ENCODE peak calls at places on chromosomes 7 and 10, in ten cellular contexts. J is CD8-positive, alpha-beta memory T cell; M is neuronal stem cell; X is cardiac muscle cell; B is A549; T is small intestine; Y is lower lobe of right lung; K is aorta; L is thoracic aorta; F is thyroid gland. C is an unnamed sample.

GRCh38 chr10:43692051-43692825 is 43.6 kb upstream of the ZNF32 start:
- DNase-seq in J (no peak), M (no peak), X (peak), B (no peak), T (no peak), Y (no peak), K (peak), L (no peak), F (no peak), C (no peak)

GRCh38 chr7:152072451-152072850 is 47.0 kb downstream of the GALNT11 start:
- DNase-seq in J (no peak), M (no peak), X (no peak), B (no peak), T (no peak), Y (no peak), K (no peak), L (no peak), F (no peak), C (no peak)

GRCh38 chr10:80444646-80445319 is 9.3 kb upstream of the TSPAN14 start:
- DNase-seq in J (no peak), M (peak), X (peak), B (peak), T (peak), Y (peak), K (peak), L (no peak), F (peak), C (peak)

GRCh38 chr7:26549281-26549943 is 257.8 kb downstream of the SNX10 start:
- DNase-seq in J (no peak), M (no peak), X (no peak), B (no peak), T (no peak), Y (no peak), K (no peak), L (no peak), F (no peak), C (no peak)

GRCh38 chr10:113499066-113499465 is 53.8 kb upstream of the HABP2 start:
- DNase-seq in J (no peak), M (no peak), X (no peak), B (no peak), T (no peak), Y (peak), K (no peak), L (no peak), F (peak), C (no peak)

GRCh38 chr10:87804939-87805569 is 13.0 kb downstream of the ATAD1 start:
- DNase-seq in J (no peak), M (no peak), X (no peak), B (no peak), T (no peak), Y (no peak), K (no peak), L (no peak), F (no peak), C (no peak)

GRCh38 chr10:47388879-47389278 is 4.8 kb upstream of the ZNF488 start:
- DNase-seq in J (no peak), M (no peak), X (no peak), B (no peak), T (no peak), Y (no peak), K (no peak), L (no peak), F (no peak), C (no peak)

GRCh38 chr10:17064435-17064834 is 65.2 kb downstream of the CUBN start:
- DNase-seq in J (no peak), M (no peak), X (no peak), B (no peak), T (no peak), Y (no peak), K (no peak), L (no peak), F (no peak), C (no peak)

GRCh38 chr7:55104707-55105433 is 86.1 kb downstream of the EGFR start:
- DNase-seq in J (no peak), M (no peak), X (no peak), B (no peak), T (no peak), Y (no peak), K (no peak), L (no peak), F (no peak), C (no peak)

GRCh38 chr10:24034571-24034970 is 174.4 kb upstream of the KIAA1217 start:
- DNase-seq in J (no peak), M (no peak), X (peak), B (no peak), T (peak), Y (no peak), K (no peak), L (no peak), F (peak), C (no peak)

GRCh38 chr10:87092356-87092860 is 2.2 kb downstream of the GLUD1 start:
- DNase-seq in J (no peak), M (no peak), X (peak), B (no peak), T (no peak), Y (no peak), K (no peak), L (no peak), F (no peak), C (no peak)

GRCh38 chr10:114550756-114551290 is 107.3 kb downstream of the ABLIM1 start:
- DNase-seq in J (no peak), M (no peak), X (peak), B (peak), T (peak), Y (no peak), K (no peak), L (no peak), F (peak), C (no peak)

GRCh38 chr7:130748531-130749389 is 14.8 kb upstream of the KLF14 start:
- DNase-seq in J (no peak), M (no peak), X (no peak), B (no peak), T (no peak), Y (no peak), K (no peak), L (no peak), F (no peak), C (no peak)

GRCh38 chr10:1047937-1048336 is 982 bp downstream of the IDI1 start:
- DNase-seq in J (no peak), M (no peak), X (no peak), B (no peak), T (peak), Y (no peak), K (no peak), L (no peak), F (no peak), C (no peak)

GRCh38 chr7:157717211-157718174 is 380.7 kb downstream of the DNAJB6 start:
- DNase-seq in J (no peak), M (no peak), X (no peak), B (no peak), T (no peak), Y (peak), K (no peak), L (no peak), F (no peak), C (no peak)

GRCh38 chr7:80844916-80845315 is 73.9 kb downstream of the SEMA3C start:
- DNase-seq in J (no peak), M (no peak), X (no peak), B (no peak), T (no peak), Y (no peak), K (no peak), L (no peak), F (no peak), C (no peak)

GRCh38 chr7:156640949-156641485 is 443 bp downstream of the RNF32 start:
- DNase-seq in J (peak), M (no peak), X (peak), B (peak), T (peak), Y (peak), K (no peak), L (no peak), F (peak), C (no peak)

GRCh38 chr7:21318190-21318915 is 109.5 kb upstream of the SP4 start:
- DNase-seq in J (no peak), M (no peak), X (peak), B (no peak), T (no peak), Y (no peak), K (no peak), L (no peak), F (no peak), C (no peak)

GRCh38 chr7:93279541-93279940 is 47.4 kb downstream of the VPS50 start:
- DNase-seq in J (no peak), M (no peak), X (peak), B (no peak), T (no peak), Y (no peak), K (no peak), L (no peak), F (no peak), C (no peak)

GRCh38 chr10:121662945-121663917 is 65.0 kb upstream of the FGFR2 start:
- DNase-seq in J (no peak), M (peak), X (no peak), B (peak), T (no peak), Y (no peak), K (peak), L (no peak), F (peak), C (no peak)

GRCh38 chr7:30032310-30033125 is 4.3 kb downstream of the PLEKHA8 start:
- DNase-seq in J (no peak), M (no peak), X (peak), B (no peak), T (peak), Y (no peak), K (no peak), L (no peak), F (peak), C (no peak)

GRCh38 chr7:137978464-137979237 is 23.2 kb downstream of the CREB3L2 start:
- DNase-seq in J (no peak), M (no peak), X (peak), B (peak), T (no peak), Y (no peak), K (peak), L (peak), F (no peak), C (no peak)

GRCh38 chr7:12323415-12323814 is 80.2 kb downstream of the VWDE start:
- DNase-seq in J (no peak), M (no peak), X (no peak), B (no peak), T (no peak), Y (no peak), K (no peak), L (no peak), F (no peak), C (no peak)

GRCh38 chr10:51137741-51138529 is 63.6 kb downstream of the PRKG1 start:
- DNase-seq in J (no peak), M (no peak), X (peak), B (no peak), T (no peak), Y (no peak), K (no peak), L (no peak), F (no peak), C (no peak)

GRCh38 chr7:47677093-47677492 is 95.2 kb upstream of the TNS3 start:
- DNase-seq in J (no peak), M (no peak), X (no peak), B (no peak), T (no peak), Y (no peak), K (no peak), L (no peak), F (no peak), C (no peak)

GRCh38 chr7:101936223-101936611 is 118.8 kb downstream of the CUX1 start:
- DNase-seq in J (no peak), M (no peak), X (no peak), B (no peak), T (no peak), Y (no peak), K (no peak), L (no peak), F (no peak), C (no peak)

GRCh38 chr7:101936612-101937231 is 119.3 kb downstream of the CUX1 start:
- DNase-seq in J (no peak), M (no peak), X (peak), B (no peak), T (peak), Y (no peak), K (peak), L (peak), F (peak), C (no peak)

GRCh38 chr7:101939136-101939695 is 121.8 kb downstream of the CUX1 start:
- DNase-seq in J (no peak), M (no peak), X (no peak), B (no peak), T (no peak), Y (no peak), K (peak), L (no peak), F (no peak), C (no peak)

GRCh38 chr7:101940151-101940550 is 122.7 kb downstream of the CUX1 start:
- DNase-seq in J (no peak), M (no peak), X (no peak), B (no peak), T (no peak), Y (no peak), K (peak), L (no peak), F (no peak), C (no peak)

GRCh38 chr7:101938115-101938514 is 120.7 kb downstream of the CUX1 start:
- DNase-seq in J (no peak), M (no peak), X (no peak), B (no peak), T (no peak), Y (no peak), K (peak), L (no peak), F (no peak), C (no peak)
- H3K27ac ChIP-seq in J (no peak), M (no peak), X (no peak), B (peak), T (no peak), Y (no peak), K (no peak), L (peak), F (no peak), C (no peak)

GRCh38 chr7:46152671-46153070 is 231.6 kb upstream of the IGFBP3 start:
- DNase-seq in J (no peak), M (no peak), X (no peak), B (no peak), T (no peak), Y (no peak), K (no peak), L (no peak), F (no peak), C (no peak)

GRCh38 chr7:46153583-46153950 is 232.5 kb upstream of the IGFBP3 start:
- DNase-seq in J (no peak), M (no peak), X (no peak), B (no peak), T (no peak), Y (no peak), K (no peak), L (no peak), F (no peak), C (no peak)

GRCh38 chr7:46155367-46155766 is 234.3 kb upstream of the IGFBP3 start:
- DNase-seq in J (no peak), M (no peak), X (no peak), B (no peak), T (peak), Y (no peak), K (no peak), L (no peak), F (no peak), C (no peak)

GRCh38 chr7:46156039-46156438 is 235.0 kb upstream of the IGFBP3 start:
- DNase-seq in J (no peak), M (no peak), X (no peak), B (no peak), T (no peak), Y (no peak), K (no peak), L (no peak), F (no peak), C (no peak)

DNA sequence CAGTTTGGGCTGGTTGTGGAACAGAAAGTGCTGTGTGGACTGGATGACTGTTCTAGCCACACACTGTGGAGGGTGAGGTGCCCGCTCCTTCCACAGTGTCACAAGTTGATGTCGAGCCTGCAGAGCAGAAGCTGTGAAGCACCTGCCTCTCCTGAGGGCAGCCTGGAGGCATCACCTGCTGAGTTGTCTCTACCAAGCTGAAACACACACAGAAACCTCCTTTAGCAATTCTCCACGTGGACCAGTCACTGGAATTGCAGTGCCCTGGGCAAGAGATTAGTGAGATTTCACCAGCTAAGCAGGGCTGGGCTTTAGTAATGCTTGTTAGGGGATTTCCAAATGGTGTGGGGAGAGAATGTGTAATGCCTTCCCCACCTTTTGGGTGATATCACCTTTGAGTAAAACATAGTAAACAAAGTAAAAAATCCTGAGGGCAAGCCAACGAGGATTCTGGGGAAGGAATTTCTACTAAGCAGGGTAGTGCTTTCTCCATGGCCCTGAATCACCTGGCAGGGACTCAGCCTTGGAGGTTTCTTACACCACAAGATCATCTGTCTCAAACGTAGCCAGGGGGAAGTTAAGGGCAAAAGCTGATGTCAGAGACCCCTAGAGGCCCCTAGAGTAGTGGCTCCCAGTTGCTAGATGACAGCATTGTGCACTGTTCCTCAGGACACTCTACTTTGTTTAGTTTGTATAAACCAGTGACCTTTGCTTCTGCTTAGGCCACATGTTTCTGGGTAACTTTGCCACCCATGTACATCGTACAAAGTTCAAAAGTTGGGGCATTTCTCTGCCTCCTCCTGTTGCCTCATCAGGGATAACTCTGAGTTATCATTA is 233.1 kb upstream of the IGFBP3 start:
- DNase-seq in J (no peak), M (no peak), X (no peak), B (no peak), T (peak), Y (no peak), K (no peak), L (no peak), F (no peak), C (no peak)
- H3K27ac ChIP-seq in J (no peak), M (no peak), X (no peak), B (peak), T (peak), Y (no peak), K (no peak), L (no peak), F (no peak), C (no peak)

DNA sequence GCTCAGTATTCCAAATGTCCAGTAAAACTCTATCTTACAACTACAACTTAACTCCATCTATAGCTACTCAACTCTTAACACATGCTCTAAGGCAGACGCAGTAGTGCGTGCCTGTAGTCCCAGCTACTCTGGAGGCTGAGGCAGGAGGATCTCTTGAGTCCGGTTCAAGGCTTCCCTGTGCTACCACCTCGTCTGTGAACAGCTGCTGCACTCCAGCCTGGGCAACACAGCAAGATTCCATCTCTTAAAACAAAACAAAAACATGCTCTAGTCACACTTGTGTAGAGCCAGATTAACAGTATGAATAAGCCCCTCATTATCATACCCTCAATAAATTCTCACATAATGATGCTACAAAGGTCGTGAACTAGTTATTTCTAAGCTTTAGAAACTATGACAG is 3.6 kb downstream of the BAZ1B start:
- DNase-seq in J (no peak), M (no peak), X (no peak), B (no peak), T (no peak), Y (peak), K (peak), L (no peak), F (no peak), C (no peak)
- H3K27ac ChIP-seq in J (no peak), M (no peak), X (no peak), B (no peak), T (no peak), Y (no peak), K (no peak), L (no peak), F (no peak), C (no peak)

DNA sequence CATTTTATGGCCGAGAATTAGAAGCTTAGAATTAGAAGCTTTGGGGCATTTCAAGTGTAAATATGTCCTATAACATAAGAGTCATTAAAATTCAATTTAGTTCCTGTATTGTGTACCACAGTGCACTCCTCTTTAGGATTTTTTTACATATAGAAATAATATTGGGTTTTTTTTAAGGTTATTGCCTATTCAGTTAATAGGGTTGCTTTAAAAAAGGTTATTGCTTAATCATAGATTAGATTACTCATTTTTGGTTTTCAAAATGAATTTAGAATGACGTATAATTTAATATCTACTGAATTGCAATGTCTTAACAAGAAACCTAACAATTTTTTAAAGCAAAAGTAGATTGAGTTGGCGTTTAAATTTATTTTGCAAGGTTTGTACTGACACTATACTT is 34.1 kb downstream of the NOC3L start:
- DNase-seq in J (no peak), M (no peak), X (no peak), B (no peak), T (no peak), Y (no peak), K (no peak), L (no peak), F (no peak), C (no peak)
- H3K27ac ChIP-seq in J (no peak), M (no peak), X (no peak), B (no peak), T (no peak), Y (peak), K (no peak), L (peak), F (peak), C (no peak)

DNA sequence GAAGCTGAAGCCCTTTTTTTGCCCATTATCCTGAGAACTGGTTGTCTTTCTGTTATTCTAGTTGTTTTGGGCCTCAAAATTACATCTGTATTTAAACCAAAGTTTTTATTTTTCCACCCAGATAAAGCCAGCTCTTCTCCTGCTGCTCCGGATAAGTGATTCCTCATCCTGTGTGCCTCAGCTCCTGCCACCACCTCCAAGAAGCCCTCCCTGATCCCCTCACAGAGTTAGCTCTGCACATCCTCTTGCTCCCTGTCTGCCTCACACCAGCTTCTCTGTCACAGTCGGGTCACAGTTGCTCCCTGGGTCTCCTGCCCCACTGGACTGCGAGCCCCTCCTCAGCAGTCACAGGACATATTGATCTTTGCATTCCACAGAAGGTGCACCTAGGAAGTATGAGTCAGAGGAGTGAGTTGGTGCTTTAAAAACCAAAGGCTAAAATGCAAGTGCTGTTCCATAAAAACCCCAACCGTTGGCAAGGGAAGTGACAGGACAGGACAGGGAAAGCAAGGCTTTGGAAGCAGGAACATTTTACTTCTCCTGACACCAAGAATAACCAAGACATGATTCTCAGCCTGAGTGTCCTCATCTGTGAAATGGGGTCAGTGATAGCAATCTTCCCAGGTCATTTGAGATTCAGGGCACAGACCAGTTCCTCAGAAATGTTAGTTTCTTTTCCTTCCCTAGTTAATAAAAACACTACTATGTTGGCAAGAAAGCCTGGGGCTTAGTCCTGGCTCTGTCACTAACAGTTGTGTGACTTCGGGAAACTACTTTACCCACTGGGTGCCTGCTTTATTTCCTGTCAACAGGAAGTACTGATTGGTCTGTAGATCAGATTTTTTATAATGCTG is 36.5 kb upstream of the EEPD1 start:
- DNase-seq in J (no peak), M (no peak), X (no peak), B (no peak), T (peak), Y (no peak), K (no peak), L (no peak), F (no peak), C (no peak)
- H3K27ac ChIP-seq in J (no peak), M (no peak), X (no peak), B (peak), T (peak), Y (no peak), K (peak), L (peak), F (no peak), C (no peak)

C was measured in substantia nigra.